ENCODE peak calls at places on chromosomes 11 and 22, in five cellular contexts. One of them, this sample, is unnamed.

GRCh38 chr11:109012996-109013395 is 348.1 kb downstream of the DDX10 start:
- DNase-seq in transverse colon: no peak
- DNase-seq in esophagus squamous epithelium: no peak
- DNase-seq in midbrain: no peak
- DNase-seq in stimulated activated CD4-positive, alpha-beta T cell treated with anti-CD3 and anti-CD28 coated beads, Interleukin-1b, Interleukin-23, amount 100 ng/mL, for 1 hour: no peak
- DNase-seq in this sample: no peak

GRCh38 chr11:15972838-15973237 is 383.5 kb downstream of the SOX6 start:
- DNase-seq in esophagus squamous epithelium: no peak
- DNase-seq in transverse colon: no peak
- DNase-seq in stimulated activated CD4-positive, alpha-beta T cell treated with anti-CD3 and anti-CD28 coated beads, Interleukin-1b, Interleukin-23, amount 100 ng/mL, for 1 hour: no peak
- DNase-seq in midbrain: no peak
- DNase-seq in this sample: no peak

GRCh38 chr11:125256471-125257010 is 92.0 kb downstream of the PKNOX2 start:
- DNase-seq in transverse colon: no peak
- DNase-seq in esophagus squamous epithelium: no peak
- DNase-seq in stimulated activated CD4-positive, alpha-beta T cell treated with anti-CD3 and anti-CD28 coated beads, Interleukin-1b, Interleukin-23, amount 100 ng/mL, for 1 hour: no peak
- DNase-seq in midbrain: no peak
- DNase-seq in this sample: no peak

GRCh38 chr11:107549954-107550285 is 15.6 kb downstream of the ALKBH8 start:
- DNase-seq in stimulated activated CD4-positive, alpha-beta T cell treated with anti-CD3 and anti-CD28 coated beads, Interleukin-1b, Interleukin-23, amount 100 ng/mL, for 1 hour: no peak
- DNase-seq in transverse colon: no peak
- DNase-seq in midbrain: no peak
- DNase-seq in esophagus squamous epithelium: no peak
- DNase-seq in this sample: no peak

GRCh38 chr22:19691721-19692341 is 22.5 kb upstream of the SEPTIN5 start:
- DNase-seq in stimulated activated CD4-positive, alpha-beta T cell treated with anti-CD3 and anti-CD28 coated beads, Interleukin-1b, Interleukin-23, amount 100 ng/mL, for 1 hour: no peak
- DNase-seq in midbrain: no peak
- DNase-seq in esophagus squamous epithelium: no peak
- DNase-seq in transverse colon: no peak
- DNase-seq in this sample: no peak

GRCh38 chr22:30029512-30029911 is 50.8 kb upstream of the HORMAD2 start:
- DNase-seq in esophagus squamous epithelium: no peak
- DNase-seq in stimulated activated CD4-positive, alpha-beta T cell treated with anti-CD3 and anti-CD28 coated beads, Interleukin-1b, Interleukin-23, amount 100 ng/mL, for 1 hour: no peak
- DNase-seq in midbrain: no peak
- DNase-seq in transverse colon: no peak
- DNase-seq in this sample: no peak

GRCh38 chr11:13970986-13971385 is 8.5 kb downstream of the SPON1 start:
- DNase-seq in stimulated activated CD4-positive, alpha-beta T cell treated with anti-CD3 and anti-CD28 coated beads, Interleukin-1b, Interleukin-23, amount 100 ng/mL, for 1 hour: no peak
- DNase-seq in midbrain: peak
- DNase-seq in transverse colon: peak
- DNase-seq in esophagus squamous epithelium: no peak
- DNase-seq in this sample: no peak

GRCh38 chr22:46756097-46756496 is 6.4 kb upstream of the TBC1D22A start:
- DNase-seq in esophagus squamous epithelium: no peak
- DNase-seq in transverse colon: no peak
- DNase-seq in midbrain: no peak
- DNase-seq in stimulated activated CD4-positive, alpha-beta T cell treated with anti-CD3 and anti-CD28 coated beads, Interleukin-1b, Interleukin-23, amount 100 ng/mL, for 1 hour: no peak
- DNase-seq in this sample: no peak

GRCh38 chr22:49964493-49965290 is 4.1 kb downstream of the PIM3 start:
- DNase-seq in midbrain: no peak
- DNase-seq in esophagus squamous epithelium: no peak
- DNase-seq in transverse colon: peak
- DNase-seq in stimulated activated CD4-positive, alpha-beta T cell treated with anti-CD3 and anti-CD28 coated beads, Interleukin-1b, Interleukin-23, amount 100 ng/mL, for 1 hour: no peak
- DNase-seq in this sample: no peak

GRCh38 chr11:7523416-7524210 is 9.8 kb downstream of the PPFIBP2 start:
- DNase-seq in transverse colon: no peak
- DNase-seq in stimulated activated CD4-positive, alpha-beta T cell treated with anti-CD3 and anti-CD28 coated beads, Interleukin-1b, Interleukin-23, amount 100 ng/mL, for 1 hour: no peak
- DNase-seq in midbrain: no peak
- DNase-seq in esophagus squamous epithelium: no peak
- DNase-seq in this sample: no peak

GRCh38 chr22:44389926-44390925 is 77.5 kb upstream of the SHISAL1 start:
- DNase-seq in midbrain: no peak
- DNase-seq in stimulated activated CD4-positive, alpha-beta T cell treated with anti-CD3 and anti-CD28 coated beads, Interleukin-1b, Interleukin-23, amount 100 ng/mL, for 1 hour: no peak
- DNase-seq in transverse colon: no peak
- DNase-seq in esophagus squamous epithelium: no peak
- DNase-seq in this sample: no peak

GRCh38 chr11:17699157-17700114 is 19.9 kb upstream of the MYOD1 start:
- DNase-seq in midbrain: no peak
- DNase-seq in transverse colon: no peak
- DNase-seq in stimulated activated CD4-positive, alpha-beta T cell treated with anti-CD3 and anti-CD28 coated beads, Interleukin-1b, Interleukin-23, amount 100 ng/mL, for 1 hour: no peak
- DNase-seq in esophagus squamous epithelium: no peak
- DNase-seq in this sample: no peak

GRCh38 chr22:17140826-17141771 is 18.0 kb downstream of the HDHD5 start:
- DNase-seq in esophagus squamous epithelium: no peak
- DNase-seq in midbrain: no peak
- DNase-seq in transverse colon: no peak
- DNase-seq in stimulated activated CD4-positive, alpha-beta T cell treated with anti-CD3 and anti-CD28 coated beads, Interleukin-1b, Interleukin-23, amount 100 ng/mL, for 1 hour: no peak
- DNase-seq in this sample: no peak

GRCh38 chr11:99920956-99921355 is 766.1 kb upstream of the ARHGAP42 start:
- DNase-seq in midbrain: no peak
- DNase-seq in stimulated activated CD4-positive, alpha-beta T cell treated with anti-CD3 and anti-CD28 coated beads, Interleukin-1b, Interleukin-23, amount 100 ng/mL, for 1 hour: no peak
- DNase-seq in transverse colon: no peak
- DNase-seq in esophagus squamous epithelium: no peak
- DNase-seq in this sample: no peak

GRCh38 chr11:94885133-94885532 is 88.2 kb downstream of the CWC15 start:
- DNase-seq in midbrain: no peak
- DNase-seq in stimulated activated CD4-positive, alpha-beta T cell treated with anti-CD3 and anti-CD28 coated beads, Interleukin-1b, Interleukin-23, amount 100 ng/mL, for 1 hour: no peak
- DNase-seq in esophagus squamous epithelium: no peak
- DNase-seq in transverse colon: no peak
- DNase-seq in this sample: no peak

GRCh38 chr11:15901046-15901445 is 455.3 kb downstream of the SOX6 start:
- DNase-seq in stimulated activated CD4-positive, alpha-beta T cell treated with anti-CD3 and anti-CD28 coated beads, Interleukin-1b, Interleukin-23, amount 100 ng/mL, for 1 hour: no peak
- DNase-seq in midbrain: no peak
- DNase-seq in transverse colon: no peak
- DNase-seq in esophagus squamous epithelium: no peak
- DNase-seq in this sample: no peak

GRCh38 chr11:1400168-1401000 is 10.7 kb downstream of the BRSK2 start:
- DNase-seq in esophagus squamous epithelium: no peak
- DNase-seq in transverse colon: no peak
- DNase-seq in midbrain: no peak
- DNase-seq in stimulated activated CD4-positive, alpha-beta T cell treated with anti-CD3 and anti-CD28 coated beads, Interleukin-1b, Interleukin-23, amount 100 ng/mL, for 1 hour: no peak
- DNase-seq in this sample: no peak

GRCh38 chr22:24305260-24305692 is 34.6 kb downstream of the SPECC1L start:
- DNase-seq in stimulated activated CD4-positive, alpha-beta T cell treated with anti-CD3 and anti-CD28 coated beads, Interleukin-1b, Interleukin-23, amount 100 ng/mL, for 1 hour: no peak
- DNase-seq in transverse colon: no peak
- DNase-seq in midbrain: no peak
- DNase-seq in esophagus squamous epithelium: no peak
- DNase-seq in this sample: no peak

GRCh38 chr11:102780491-102780918 is at the start of gene MMP10:
- DNase-seq in transverse colon: no peak
- DNase-seq in midbrain: no peak
- DNase-seq in stimulated activated CD4-positive, alpha-beta T cell treated with anti-CD3 and anti-CD28 coated beads, Interleukin-1b, Interleukin-23, amount 100 ng/mL, for 1 hour: no peak
- DNase-seq in esophagus squamous epithelium: no peak
- DNase-seq in this sample: no peak

GRCh38 chr22:45615364-45615763 is 56.3 kb upstream of the ATXN10 start:
- DNase-seq in midbrain: no peak
- DNase-seq in stimulated activated CD4-positive, alpha-beta T cell treated with anti-CD3 and anti-CD28 coated beads, Interleukin-1b, Interleukin-23, amount 100 ng/mL, for 1 hour: no peak
- DNase-seq in esophagus squamous epithelium: no peak
- DNase-seq in transverse colon: no peak
- DNase-seq in this sample: no peak

GRCh38 chr11:66467756-66468155 is 1.1 kb downstream of the PELI3 start:
- DNase-seq in stimulated activated CD4-positive, alpha-beta T cell treated with anti-CD3 and anti-CD28 coated beads, Interleukin-1b, Interleukin-23, amount 100 ng/mL, for 1 hour: no peak
- DNase-seq in transverse colon: peak
- DNase-seq in esophagus squamous epithelium: no peak
- DNase-seq in midbrain: no peak
- DNase-seq in this sample: no peak

GRCh38 chr11:12841946-12842630 is 167.0 kb upstream of the RASSF10 start:
- DNase-seq in transverse colon: no peak
- DNase-seq in midbrain: no peak
- DNase-seq in esophagus squamous epithelium: no peak
- DNase-seq in stimulated activated CD4-positive, alpha-beta T cell treated with anti-CD3 and anti-CD28 coated beads, Interleukin-1b, Interleukin-23, amount 100 ng/mL, for 1 hour: no peak
- DNase-seq in this sample: no peak

GRCh38 chr11:82831364-82831763 is 68.9 kb downstream of the PRCP start:
- DNase-seq in midbrain: no peak
- DNase-seq in esophagus squamous epithelium: no peak
- DNase-seq in transverse colon: no peak
- DNase-seq in stimulated activated CD4-positive, alpha-beta T cell treated with anti-CD3 and anti-CD28 coated beads, Interleukin-1b, Interleukin-23, amount 100 ng/mL, for 1 hour: no peak
- DNase-seq in this sample: no peak

GRCh38 chr22:46043816-46044717 is 67.1 kb upstream of the WNT7B start:
- DNase-seq in stimulated activated CD4-positive, alpha-beta T cell treated with anti-CD3 and anti-CD28 coated beads, Interleukin-1b, Interleukin-23, amount 100 ng/mL, for 1 hour: no peak
- DNase-seq in midbrain: no peak
- DNase-seq in transverse colon: peak
- DNase-seq in esophagus squamous epithelium: no peak
- DNase-seq in this sample: no peak

GRCh38 chr11:115078461-115079438 is 400.4 kb downstream of the NXPE2 start:
- DNase-seq in midbrain: no peak
- DNase-seq in stimulated activated CD4-positive, alpha-beta T cell treated with anti-CD3 and anti-CD28 coated beads, Interleukin-1b, Interleukin-23, amount 100 ng/mL, for 1 hour: no peak
- DNase-seq in transverse colon: no peak
- DNase-seq in esophagus squamous epithelium: no peak
- DNase-seq in this sample: no peak